ENCODE peak calls at places on chromosomes 3 and 15, in nine cellular contexts. A is H54, X is IMR-90, T is right lobe of liver, L is lower leg skin, O is uterus, W is ovary, V is A549, H is stomach. P is an unnamed sample.

GRCh38 chr3:160986060-160986459 is 119.1 kb downstream of the B3GALNT1 start:
- DNase-seq in X (no peak), W (no peak), L (no peak), T (no peak), H (no peak), V (no peak), A (no peak), O (no peak), P (no peak)

GRCh38 chr3:121989943-121990342 is 32.1 kb downstream of the ILDR1 start:
- DNase-seq in H (no peak), V (no peak), W (no peak), A (no peak), O (no peak), T (no peak), X (no peak), L (no peak), P (no peak)

GRCh38 chr15:42084465-42085235 is 9.7 kb downstream of the PLA2G4D start:
- DNase-seq in H (peak; percentile 81), L (no peak), W (peak; percentile 59), T (peak; percentile 76), X (peak; percentile 37), O (peak; percentile 32), V (peak; percentile 66), A (peak; percentile 86), P (peak; percentile 23)

GRCh38 chr3:184315506-184315867 is 1.1 kb downstream of the EIF4G1 start:
- DNase-seq in X (no peak), O (no peak), V (no peak), T (no peak), A (no peak), L (no peak), W (no peak), H (no peak), P (no peak)

GRCh38 chr3:125594581-125595011 is 701 bp downstream of the OSBPL11 start:
- DNase-seq in T (peak; percentile 60), H (no peak), L (no peak), W (peak; percentile 23), O (no peak), A (peak; percentile 8), V (no peak), X (peak; percentile 22), P (peak; percentile 55)

GRCh38 chr3:187789872-187790271 is 44.6 kb upstream of the BCL6 start:
- DNase-seq in O (no peak), V (no peak), T (no peak), W (no peak), X (no peak), L (no peak), A (no peak), H (no peak), P (no peak)

GRCh38 chr15:38217181-38217580 is 35.5 kb upstream of the SPRED1 start:
- DNase-seq in T (no peak), H (no peak), W (no peak), X (peak; percentile 76), O (no peak), A (no peak), L (no peak), V (no peak), P (no peak)

GRCh38 chr15:42456539-42456938 is 34.4 kb downstream of the ZNF106 start:
- DNase-seq in H (no peak), A (no peak), O (no peak), X (no peak), V (no peak), T (no peak), L (no peak), W (no peak), P (no peak)

GRCh38 chr15:58299311-58299850 is 132.4 kb upstream of the LIPC start:
- DNase-seq in O (no peak), V (no peak), A (no peak), W (no peak), X (peak; percentile 33), H (no peak), T (no peak), L (no peak), P (no peak)

GRCh38 chr3:8756671-8757070 is 12.7 kb downstream of the OXTR start:
- DNase-seq in O (no peak), A (no peak), V (no peak), W (no peak), X (peak; percentile 29), T (no peak), L (no peak), H (no peak), P (no peak)

GRCh38 chr15:39434126-39434525 is 146.8 kb upstream of the THBS1 start:
- DNase-seq in L (no peak), O (no peak), V (no peak), X (no peak), H (no peak), W (no peak), T (no peak), A (no peak), P (no peak)

GRCh38 chr3:56829543-56829942 is 27.8 kb upstream of the ARHGEF3 start:
- DNase-seq in T (no peak), W (no peak), H (no peak), O (no peak), A (no peak), L (no peak), X (no peak), V (no peak), P (no peak)

GRCh38 chr15:83991163-83991562 is 244.4 kb upstream of the GOLGA6L4 start:
- DNase-seq in V (no peak), H (no peak), T (no peak), A (no peak), X (no peak), L (no peak), O (no peak), W (no peak), P (no peak)

GRCh38 chr15:89743594-89743993 is 7.5 kb downstream of the MESP1 start:
- DNase-seq in T (no peak), L (no peak), A (no peak), X (no peak), H (no peak), V (no peak), W (no peak), O (no peak), P (no peak)

GRCh38 chr15:42591238-42591936 is 16.0 kb downstream of the STARD9 start:
- DNase-seq in T (no peak), W (no peak), L (no peak), V (peak; percentile 29), X (peak; percentile 54), H (no peak), A (peak; percentile 40), O (no peak), P (no peak)

GRCh38 chr15:70033529-70034140 is 64.1 kb downstream of the TLE3 start:
- DNase-seq in X (peak; percentile 62), T (no peak), H (no peak), O (peak; percentile 41), V (no peak), L (no peak), W (no peak), A (no peak), P (peak; percentile 58)

GRCh38 chr15:73941871-73942635 is 15.8 kb downstream of the LOXL1 start:
- DNase-seq in O (no peak), L (no peak), V (no peak), A (no peak), H (no peak), T (peak; percentile 39), W (no peak), X (no peak), P (no peak)

GRCh38 chr3:43286115-43286885 is at the start of gene SNRK:
- DNase-seq in A (peak; percentile 79), O (peak; percentile 83), V (peak; percentile 61), H (peak; percentile 94), L (peak; percentile 71), W (peak; percentile 90), X (peak; percentile 64), T (peak; percentile 94), P (peak; percentile 90)
- TF ChIP-seq POLR2A in A (peak; percentile 78), O (peak; percentile 98), V (peak; percentile 41), H (peak; percentile 32), L (peak; percentile 44), W (peak; percentile 84), X (peak; percentile 71), T (peak; percentile 98), P (peak; percentile 96)

GRCh38 chr3:112136959-112137693 is 4.1 kb upstream of the GCSAM start:
- DNase-seq in L (no peak), X (peak; percentile 34), T (no peak), H (no peak), A (no peak), W (no peak), O (no peak), V (no peak), P (no peak)
- TF ChIP-seq POLR2A in L (no peak), X (no peak), T (no peak), H (no peak), A (no peak), W (no peak), O (no peak), V (no peak), P (no peak)

DNA sequence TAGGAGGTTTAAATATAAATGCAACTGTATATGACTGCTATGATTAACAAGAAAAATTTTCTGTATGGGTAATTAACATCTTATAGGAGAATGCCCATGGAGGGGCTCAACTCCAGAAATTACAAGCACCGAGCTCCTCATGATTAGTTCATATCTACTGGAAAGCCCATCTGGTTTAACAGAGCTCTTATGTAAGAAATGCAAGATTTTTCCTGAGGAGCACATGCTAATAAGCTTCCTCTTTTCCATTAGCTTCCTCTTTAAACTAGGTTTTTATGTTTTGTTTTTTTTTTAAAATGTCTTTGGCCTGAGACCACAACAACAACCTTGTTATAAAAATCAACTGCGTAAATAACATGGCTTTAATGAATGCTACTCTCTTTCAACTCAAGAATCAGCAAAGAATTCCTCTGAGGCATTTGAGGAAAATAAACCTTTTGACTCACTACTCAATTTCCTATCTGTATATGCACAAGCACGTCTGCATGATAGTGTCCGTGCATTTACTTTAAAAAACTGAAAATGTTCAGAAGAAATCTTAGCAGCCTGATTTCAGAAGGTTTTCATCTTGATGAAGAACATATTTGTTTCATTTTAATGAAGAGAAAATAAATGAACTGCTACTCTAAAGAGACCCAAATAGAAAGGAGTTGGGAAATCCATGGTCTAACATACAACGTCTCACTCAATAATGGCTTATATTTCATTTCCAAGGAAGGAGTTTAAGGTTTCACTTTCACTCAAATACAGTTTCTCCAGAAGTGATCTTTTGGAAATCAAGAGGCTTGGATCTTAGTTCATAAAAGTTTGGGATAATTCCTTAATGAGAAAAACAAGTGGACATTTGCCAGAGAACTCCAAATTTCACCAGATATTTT is 180.8 kb downstream of the KCNAB1 start:
- DNase-seq in V (no peak), X (peak; percentile 12), T (no peak), L (no peak), O (no peak), A (no peak), H (no peak), W (no peak), P (no peak)
- TF ChIP-seq POLR2A in V (no peak), X (no peak), T (no peak), L (no peak), O (no peak), A (no peak), H (no peak), W (no peak), P (no peak)

DNA sequence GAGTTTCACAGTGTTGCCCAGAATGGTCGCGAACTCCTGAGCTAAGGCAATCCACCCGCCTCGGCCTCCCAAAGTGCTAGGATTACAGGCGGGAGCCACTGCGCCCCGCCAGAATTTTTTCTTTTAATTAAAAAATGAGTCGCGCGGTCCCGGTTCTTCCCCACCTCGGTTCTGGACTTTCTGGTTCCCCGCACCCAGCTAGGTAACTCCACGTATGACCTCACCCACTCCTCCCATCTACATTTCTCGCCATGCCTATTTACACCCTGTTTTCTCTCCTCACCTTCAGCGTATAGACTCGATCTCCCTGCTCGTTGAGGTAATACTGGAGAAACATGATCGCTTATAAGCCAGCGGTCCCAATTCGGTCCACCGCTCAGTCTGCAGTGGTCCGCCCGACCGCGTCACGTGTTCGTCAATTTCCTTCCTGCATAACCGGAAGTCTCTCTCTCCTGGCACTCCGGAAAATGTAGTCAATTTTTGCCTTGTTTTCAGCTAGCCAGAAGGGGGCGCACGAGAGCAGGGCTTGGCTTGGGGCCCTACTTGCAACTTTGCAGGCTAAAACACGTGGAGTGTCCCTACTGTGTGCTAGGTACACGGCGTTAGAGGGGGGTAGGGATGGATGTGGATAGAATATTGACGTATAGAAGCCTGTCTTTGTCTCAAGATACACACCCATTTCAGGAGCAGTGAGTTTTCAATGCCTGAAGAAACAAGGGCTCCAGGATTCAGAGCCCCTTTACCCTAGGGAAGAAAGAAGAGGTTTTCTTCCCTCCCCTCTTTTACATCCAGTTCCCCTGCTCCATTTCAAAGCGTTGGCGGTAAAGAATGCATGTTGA is at the start of the genes NOP10 and NUTM1:
- DNase-seq in X (peak; percentile 93), L (peak; percentile 92), W (peak; percentile 89), H (peak; percentile 88), T (peak; percentile 91), A (peak; percentile 67), V (peak; percentile 83), O (peak; percentile 90), P (peak; percentile 91)
- TF ChIP-seq POLR2A in X (peak; percentile 75), L (peak; percentile 15), W (peak; percentile 64), H (peak; percentile 69), T (peak; percentile 80), A (peak; percentile 77), V (peak; percentile 96), O (peak; percentile 42), P (peak; percentile 80)

P was measured in Peyer's patch.